ENCODE peak calls at places on chromosomes 2 and 18, in five cellular contexts. M is H1, F is HEK293T, K is HepG2, H is GM12878. I is an unnamed sample.

GRCh38 chr2:70523996-70524965 is 29.3 kb downstream of the TGFA start:
- DNase-seq in M (peak; percentile 21), H (no peak), K (peak; percentile 40), F (no peak), I (peak; percentile 42)

GRCh38 chr2:79139423-79139822 is 19.1 kb downstream of the REG1A start:
- DNase-seq in K (no peak), M (no peak), F (no peak), H (no peak), I (no peak)

GRCh38 chr18:3250237-3251107 is 2.9 kb downstream of the MYL12A start:
- DNase-seq in F (no peak), H (no peak), M (no peak), K (no peak), I (no peak)

GRCh38 chr2:47488870-47489584 is 86.1 kb downstream of the MSH2 start:
- DNase-seq in H (no peak), F (no peak), K (peak; percentile 19), M (no peak), I (no peak)

GRCh38 chr2:127321306-127321705 is 27.4 kb upstream of the ERCC3 start:
- DNase-seq in K (peak; percentile 43), F (no peak), H (no peak), M (no peak), I (no peak)

GRCh38 chr2:23330214-23330613 is 54.8 kb upstream of the KLHL29 start:
- DNase-seq in M (peak; percentile 54), H (no peak), F (peak; percentile 48), K (no peak), I (peak; percentile 40)

GRCh38 chr2:214127178-214127970 is 283.5 kb upstream of the VWC2L start:
- DNase-seq in F (no peak), K (no peak), M (no peak), H (no peak), I (peak; percentile 84)

GRCh38 chr2:164560181-164560792 is 61.0 kb downstream of the GRB14 start:
- DNase-seq in M (no peak), K (peak; percentile 49), H (no peak), F (peak; percentile 15), I (no peak)

GRCh38 chr2:98669675-98670074 is 61.3 kb downstream of the MGAT4A start:
- DNase-seq in F (no peak), M (no peak), H (no peak), K (no peak), I (no peak)

GRCh38 chr2:67532325-67532724 is 135.2 kb downstream of the ETAA1 start:
- DNase-seq in K (no peak), F (no peak), M (no peak), H (no peak), I (no peak)

GRCh38 chr2:169623224-169623623 is 39.1 kb downstream of the PPIG start:
- DNase-seq in F (no peak), H (no peak), M (no peak), K (no peak), I (no peak)

GRCh38 chr2:1665761-1666505 is 78.4 kb downstream of the PXDN start:
- DNase-seq in H (no peak), K (no peak), M (no peak), F (no peak), I (no peak)

GRCh38 chr2:74292752-74293151 is 50.5 kb downstream of the SLC4A5 start:
- DNase-seq in K (peak; percentile 82), M (no peak), H (no peak), F (no peak), I (no peak)

GRCh38 chr18:23725827-23726661 is 36.8 kb downstream of the LAMA3 start:
- DNase-seq in H (no peak), F (no peak), M (no peak), K (no peak), I (no peak)

GRCh38 chr18:38456253-38456652 is 890.7 kb upstream of the CELF4 start:
- DNase-seq in H (no peak), F (no peak), K (no peak), M (no peak), I (no peak)

GRCh38 chr2:101305044-101305443 is 3.5 kb downstream of the RNF149 start:
- DNase-seq in H (no peak), K (no peak), F (no peak), M (no peak), I (no peak)

GRCh38 chr2:201621293-201621999 is 21.9 kb downstream of the TMEM237 start:
- DNase-seq in K (no peak), F (no peak), H (no peak), M (no peak), I (no peak)

GRCh38 chr2:112768432-112768831 is 4.0 kb upstream of the CKAP2L start:
- DNase-seq in F (no peak), M (no peak), K (no peak), H (no peak), I (no peak)

GRCh38 chr2:173436088-173436487 is 81.4 kb downstream of the CDCA7 start:
- DNase-seq in K (no peak), H (no peak), M (no peak), F (no peak), I (no peak)

GRCh38 chr18:58004317-58004716 is 39.7 kb upstream of the NEDD4L start:
- DNase-seq in K (peak; percentile 61), F (no peak), M (no peak), H (no peak), I (no peak)

GRCh38 chr2:211534655-211535054 is 978.3 kb downstream of the CPS1 start:
- DNase-seq in K (no peak), H (no peak), F (no peak), M (no peak), I (no peak)

GRCh38 chr2:39380525-39381150 is 56.4 kb downstream of the MAP4K3 start:
- DNase-seq in M (no peak), K (no peak), H (no peak), F (no peak), I (no peak)

GRCh38 chr18:39846277-39846676 is 2108.8 kb upstream of the PIK3C3 start:
- DNase-seq in H (no peak), M (no peak), F (no peak), K (no peak), I (no peak)

GRCh38 chr2:19488009-19488691 is 129.7 kb upstream of the OSR1 start:
- DNase-seq in K (peak; percentile 88), F (no peak), M (no peak), H (no peak), I (no peak)

GRCh38 chr2:75276093-75277055 is 77.1 kb upstream of the TACR1 start:
- DNase-seq in F (no peak), H (no peak), M (peak; percentile 2), K (peak; percentile 11), I (peak; percentile 23)

GRCh38 chr2:130756721-130757195 is 1.4 kb downstream of the AMER3 start:
- DNase-seq in M (no peak), K (no peak), F (no peak), H (no peak), I (no peak)
- TF ChIP-seq SUZ12 in M (no peak), K (no peak), F (no peak), H (no peak), I (no peak)

DNA sequence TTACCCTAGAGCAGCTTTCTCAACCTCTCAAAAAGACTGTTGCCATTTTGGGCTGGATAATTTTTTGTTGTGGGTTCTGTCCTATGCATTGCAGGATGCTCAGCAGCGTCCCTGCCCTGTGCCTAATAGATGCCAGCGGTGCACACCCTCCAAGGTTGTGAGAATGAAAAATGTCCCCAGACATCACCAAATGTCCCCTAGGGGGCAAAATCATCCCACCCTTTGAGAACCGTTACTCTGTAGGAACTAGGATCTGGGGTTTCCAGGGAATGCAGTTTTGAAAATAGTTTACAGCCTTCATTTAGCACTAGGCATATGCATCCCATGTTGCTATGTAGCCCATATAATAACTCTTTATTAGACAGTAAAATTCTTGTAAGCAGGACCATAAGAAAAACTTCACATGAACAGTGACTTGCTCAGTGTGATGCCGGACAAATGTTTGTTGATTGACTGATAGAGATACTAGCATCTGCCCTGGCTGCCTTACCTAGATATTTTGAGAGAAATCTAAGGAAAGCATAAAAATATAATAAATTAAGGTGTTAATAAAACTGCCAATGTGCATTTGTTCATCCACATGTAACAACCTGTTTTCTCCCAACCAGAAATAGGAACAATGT is 79.2 kb upstream of the EPC2 start:
- DNase-seq in H (no peak), M (no peak), F (peak; percentile 21), K (no peak), I (no peak)
- TF ChIP-seq SUZ12 in H (no peak), M (no peak), F (no peak), K (no peak), I (no peak)

GRCh38 chr18:9410515-9410914 is 64.8 kb upstream of the RALBP1 start:
- DNase-seq in F (no peak), K (no peak), H (no peak), M (no peak), I (no peak)
- TF ChIP-seq SUZ12 in F (no peak), K (no peak), H (no peak), M (no peak), I (no peak)

GRCh38 chr2:17162721-17163120 is 355.5 kb downstream of the RAD51AP2 start:
- DNase-seq in K (no peak), H (no peak), M (no peak), F (no peak), I (no peak)
- TF ChIP-seq SUZ12 in K (no peak), H (no peak), M (no peak), F (no peak), I (no peak)

DNA sequence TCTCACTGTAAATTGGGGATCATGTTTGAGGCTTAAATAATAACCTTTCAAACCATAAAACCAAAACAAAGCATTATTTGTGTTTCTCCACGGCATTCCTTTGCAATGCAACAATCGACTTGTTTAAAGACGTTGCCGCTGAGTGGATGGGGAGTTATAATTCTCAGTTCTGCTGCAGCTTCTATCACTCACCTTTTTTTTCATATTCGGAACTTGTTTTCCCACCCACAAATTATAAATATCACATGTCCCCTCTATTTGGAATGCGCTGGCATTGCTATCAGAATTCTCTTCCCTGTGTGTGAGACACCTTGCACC is 372.8 kb upstream of the SMIM21 start:
- DNase-seq in H (no peak), M (no peak), K (no peak), F (no peak), I (no peak)
- TF ChIP-seq SUZ12 in H (no peak), M (no peak), K (no peak), F (no peak), I (no peak)

GRCh38 chr2:151975460-151976414 is 123.1 kb downstream of the CACNB4 start:
- DNase-seq in M (no peak), F (no peak), H (no peak), K (peak; percentile 67), I (no peak)

GRCh38 chr2:151978709-151979108 is 120.1 kb downstream of the CACNB4 start:
- DNase-seq in M (no peak), F (no peak), H (no peak), K (no peak), I (no peak)

GRCh38 chr2:151974997-151975396 is 123.8 kb downstream of the CACNB4 start:
- DNase-seq in K (no peak), H (no peak), M (no peak), F (no peak), I (no peak)

GRCh38 chr2:151977631-151978030 is 121.2 kb downstream of the CACNB4 start:
- DNase-seq in H (no peak), F (no peak), M (no peak), K (no peak), I (no peak)

DNA sequence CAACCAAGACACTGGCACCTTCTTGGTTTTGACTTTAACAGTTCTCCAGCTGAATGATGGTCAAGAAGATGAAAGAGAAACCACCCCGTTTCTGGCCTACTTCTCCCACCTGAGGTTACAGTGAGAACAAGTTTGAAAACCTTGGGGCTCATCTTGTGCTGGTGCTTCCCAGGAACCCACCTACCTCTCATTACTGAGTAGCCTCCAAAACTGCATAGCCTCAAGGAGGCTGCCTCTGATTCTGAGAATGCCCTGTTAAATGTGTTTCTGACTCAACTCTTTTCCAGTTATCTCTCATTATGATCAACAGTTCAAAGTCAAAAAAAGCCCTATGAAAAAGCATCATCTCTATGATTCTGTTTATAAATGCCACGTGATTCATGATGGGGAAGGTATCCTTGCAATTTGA is 121.9 kb downstream of the CACNB4 start:
- DNase-seq in M (no peak), F (no peak), H (peak; percentile 40), K (no peak), I (no peak)
- TF ChIP-seq SUZ12 in M (no peak), F (no peak), H (no peak), K (no peak), I (no peak)

I was measured in NT2/D1.